ENCODE peak calls at places on chromosome 16, in seven cellular contexts. Z, T, V, A, U, X and P are unnamed samples.

GRCh38 chr16:10016761-10017160 is 165.5 kb downstream of the GRIN2A start:
- DNase-seq in Z (no peak), T (no peak), V (no peak), A (no peak), U (no peak), X (no peak), P (no peak)

GRCh38 chr16:58419241-58420012 is 27.2 kb downstream of the GINS3 start:
- DNase-seq in Z (no peak), T (no peak), V (no peak), A (no peak), U (no peak), X (no peak), P (no peak)

GRCh38 chr16:57023541-57024249 is 34.3 kb downstream of the NLRC5 start:
- DNase-seq in Z (no peak), T (no peak), V (no peak), A (no peak), U (no peak), X (no peak), P (no peak)

GRCh38 chr16:1433263-1433560 is 2.3 kb downstream of the PERCC1 start:
- DNase-seq in Z (no peak), T (no peak), V (no peak), A (no peak), U (no peak), X (no peak), P (no peak)

GRCh38 chr16:79051313-79051712 is 549.2 kb downstream of the MAF start:
- DNase-seq in Z (no peak), T (peak; percentile 24), V (no peak), A (no peak), U (no peak), X (no peak), P (no peak)

GRCh38 chr16:27264151-27264550 is 4.4 kb downstream of the NSMCE1 start:
- DNase-seq in Z (no peak), T (no peak), V (no peak), A (peak; percentile 85), U (no peak), X (no peak), P (no peak)

GRCh38 chr16:78098544-78099371 is 696 bp upstream of the WWOX start:
- DNase-seq in Z (no peak), T (no peak), V (no peak), A (no peak), U (no peak), X (no peak), P (no peak)

GRCh38 chr16:75952124-75952523 is 225.8 kb upstream of the CPHXL start:
- DNase-seq in Z (no peak), T (no peak), V (no peak), A (no peak), U (no peak), X (no peak), P (no peak)

GRCh38 chr16:19843371-19843770 is 41.3 kb downstream of the GPRC5B start:
- DNase-seq in Z (no peak), T (no peak), V (no peak), A (no peak), U (no peak), X (no peak), P (no peak)

GRCh38 chr16:1972490-1972877 is 631 bp downstream of the TBL3 start:
- DNase-seq in Z (no peak), T (no peak), V (no peak), A (no peak), U (no peak), X (peak; percentile 58), P (no peak)

GRCh38 chr16:50699345-50700159 is 6.1 kb downstream of the NOD2 start:
- DNase-seq in Z (no peak), T (no peak), V (no peak), A (peak; percentile 18), U (no peak), X (no peak), P (no peak)

GRCh38 chr16:65117701-65118448 is 4.0 kb downstream of the CDH11 start:
- DNase-seq in Z (peak; percentile 2), T (peak; percentile 40), V (no peak), A (peak; percentile 59), U (no peak), X (peak; percentile 65), P (peak; percentile 18)

GRCh38 chr16:58026139-58026704 is 668 bp downstream of the MMP15 start:
- DNase-seq in Z (no peak), T (peak; percentile 51), V (no peak), A (no peak), U (no peak), X (peak; percentile 81), P (no peak)

GRCh38 chr16:31297496-31297895 is 37.7 kb downstream of the ITGAM start:
- DNase-seq in Z (no peak), T (no peak), V (no peak), A (no peak), U (no peak), X (no peak), P (no peak)

GRCh38 chr16:66155933-66156332 is 210.6 kb upstream of the CDH5 start:
- DNase-seq in Z (peak; percentile 9), T (no peak), V (no peak), A (no peak), U (no peak), X (no peak), P (no peak)

GRCh38 chr16:66156538-66156937 is 210.0 kb upstream of the CDH5 start:
- DNase-seq in Z (no peak), T (no peak), V (no peak), A (no peak), U (no peak), X (no peak), P (no peak)

GRCh38 chr16:66154801-66155200 is 211.7 kb upstream of the CDH5 start:
- DNase-seq in Z (no peak), T (no peak), V (no peak), A (no peak), U (no peak), X (no peak), P (no peak)

GRCh38 chr16:66150691-66151090 is 215.8 kb upstream of the CDH5 start:
- DNase-seq in Z (no peak), T (no peak), V (no peak), A (no peak), U (no peak), X (no peak), P (no peak)

GRCh38 chr16:66152841-66153525 is 213.5 kb upstream of the CDH5 start:
- DNase-seq in Z (no peak), T (no peak), V (no peak), A (peak; percentile 64), U (no peak), X (no peak), P (no peak)
- TF ChIP-seq TAF1 in Z (no peak), T (no peak), V (no peak), A (no peak), U (no peak), X (no peak), P (no peak)

DNA sequence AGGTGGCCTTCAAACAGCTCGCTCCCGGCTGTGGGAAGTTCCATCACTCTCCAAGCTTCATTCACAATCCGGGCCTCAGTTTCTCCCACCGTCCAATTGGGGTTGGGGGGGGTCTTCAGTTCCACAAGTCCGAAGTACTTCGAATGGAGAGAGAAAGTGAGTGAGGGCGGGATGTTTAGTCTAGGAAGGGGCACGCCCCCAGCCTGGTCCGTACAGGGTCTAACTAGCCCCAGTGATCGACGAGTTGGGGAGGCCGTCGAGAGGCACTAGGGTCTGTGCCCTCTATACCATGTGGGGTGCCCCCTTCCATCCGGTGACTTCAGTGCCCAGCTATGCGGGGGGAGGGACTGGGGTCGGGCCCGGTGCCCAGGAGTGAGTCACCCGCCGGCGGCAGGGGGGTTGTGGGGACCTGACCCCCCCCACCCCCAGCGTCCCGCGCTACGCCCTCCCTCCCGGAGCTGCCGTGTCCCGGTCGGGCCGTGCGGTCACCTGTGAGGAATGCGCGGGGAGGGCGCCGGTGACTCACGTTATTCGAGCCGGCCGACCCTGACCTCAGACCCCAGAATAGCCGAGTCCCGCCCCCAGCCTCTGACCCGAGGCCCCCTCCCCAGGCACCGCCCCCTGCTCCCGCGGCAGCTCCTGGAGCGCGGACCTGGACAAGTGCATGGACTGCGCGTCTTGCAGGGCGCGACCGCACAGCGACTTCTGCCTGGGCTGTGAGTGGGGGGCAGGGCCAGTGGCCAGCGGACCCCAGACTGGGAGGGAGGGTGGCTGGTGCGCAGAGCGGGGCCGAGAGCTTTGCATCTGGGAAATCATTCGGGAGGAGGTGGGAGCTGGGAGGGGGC is 658 bp downstream of the TNFRSF12A start:
- DNase-seq in Z (no peak), T (peak; percentile 77), V (no peak), A (peak; percentile 87), U (peak; percentile 78), X (peak; percentile 72), P (no peak)
- TF ChIP-seq POLR2AphosphoS5 in Z (no peak), T (peak; percentile 28), V (no peak), A (no peak), U (no peak), X (peak; percentile 45), P (no peak)

GRCh38 chr16:22815863-22816262 is 1.9 kb downstream of the HS3ST2 start:
- DNase-seq in Z (no peak), T (no peak), V (no peak), A (no peak), U (no peak), X (no peak), P (no peak)

GRCh38 chr16:22816475-22816874 is 2.5 kb downstream of the HS3ST2 start:
- DNase-seq in Z (no peak), T (no peak), V (no peak), A (no peak), U (no peak), X (no peak), P (no peak)

GRCh38 chr16:22814330-22815105 is 556 bp downstream of the HS3ST2 start:
- DNase-seq in Z (no peak), T (no peak), V (no peak), A (no peak), U (peak; percentile 7), X (peak; percentile 56), P (no peak)

GRCh38 chr16:22813946-22814325 is at the start of gene HS3ST2:
- DNase-seq in Z (no peak), T (no peak), V (no peak), A (no peak), U (peak; percentile 36), X (peak; percentile 90), P (no peak)

GRCh38 chr16:22813223-22813945 is 578 bp upstream of the HS3ST2 start:
- DNase-seq in Z (no peak), T (peak; percentile 47), V (peak; percentile 36), A (peak; percentile 28), U (peak; percentile 61), X (peak; percentile 84), P (no peak)
- TF ChIP-seq TAF1 in Z (no peak), T (no peak), V (no peak), A (peak; percentile 51), U (no peak), X (no peak), P (no peak)

DNA sequence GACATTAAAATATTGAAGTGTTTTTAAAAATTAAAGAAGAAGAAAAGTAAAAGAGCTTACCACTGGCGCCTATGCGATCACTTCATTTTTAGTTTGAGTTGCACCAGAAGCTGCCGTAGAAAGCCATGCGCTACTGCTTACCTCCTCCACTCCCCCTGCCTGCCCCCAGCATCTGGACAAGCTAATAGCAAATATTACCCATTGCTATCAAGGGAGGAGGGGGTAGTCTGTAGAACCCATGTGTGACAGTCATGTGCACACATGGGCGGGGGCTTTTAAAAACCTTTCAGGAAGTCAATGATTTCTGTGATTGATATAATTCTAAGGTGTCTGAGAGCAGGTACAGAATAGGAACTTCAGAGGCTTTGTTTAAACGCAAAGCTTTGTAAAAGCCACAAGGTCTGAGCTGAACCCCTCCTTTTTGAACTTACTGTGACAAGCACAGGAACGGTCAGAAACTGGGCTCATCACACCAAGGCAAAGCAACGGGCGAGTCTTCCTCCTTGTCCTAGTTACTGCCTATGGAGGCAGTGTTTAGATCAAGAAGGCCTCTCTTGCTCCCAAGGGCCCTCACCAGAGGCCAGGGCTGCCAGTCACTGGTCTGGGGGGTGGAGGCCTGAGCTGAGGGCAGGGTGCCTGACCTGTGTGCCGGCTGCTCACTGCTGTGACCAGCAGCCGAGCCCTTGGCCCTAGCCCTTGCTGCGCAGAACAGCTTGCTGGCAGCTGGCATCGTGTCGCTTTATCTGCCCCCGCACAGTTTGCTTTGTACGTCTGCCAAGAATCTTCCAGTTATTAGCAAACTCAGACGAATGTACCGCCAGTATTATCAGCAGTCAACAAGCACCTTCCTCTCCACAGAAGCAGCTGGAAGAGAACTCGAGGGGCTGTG is 15.0 kb downstream of the GINS2 start:
- DNase-seq in Z (no peak), T (no peak), V (no peak), A (no peak), U (no peak), X (peak; percentile 78), P (no peak)
- TF ChIP-seq POLR2AphosphoS5 in Z (no peak), T (peak; percentile 43), V (no peak), A (no peak), U (peak; percentile 76), X (no peak), P (no peak)